ENCODE peak calls at places on chromosomes 3 and 15, in six cellular contexts. G, T, J, H, N and A are unnamed samples.

GRCh38 chr15:90901799-90902655 is 1.1 kb upstream of the MAN2A2 start:
- DNase-seq in J (peak), H (peak), G (peak), N (peak), T (peak), A (peak)

GRCh38 chr15:81752149-81752942 is 293.5 kb downstream of the MEX3B start:
- DNase-seq in G (peak), T (peak), H (peak), J (no peak), N (peak), A (peak)

GRCh38 chr3:140627756-140628155 is 50.1 kb upstream of the TRIM42 start:
- DNase-seq in H (no peak), T (no peak), G (no peak), N (no peak), J (no peak), A (no peak)

GRCh38 chr3:19216669-19217337 is 68.5 kb downstream of the KCNH8 start:
- DNase-seq in H (no peak), G (no peak), T (no peak), N (no peak), J (no peak), A (no peak)

GRCh38 chr3:56347219-56347871 is 120.9 kb downstream of the ERC2 start:
- DNase-seq in H (no peak), N (peak), G (no peak), J (no peak), T (peak), A (peak)

GRCh38 chr3:174859109-174859735 is at the start of gene NAALADL2:
- DNase-seq in G (no peak), T (no peak), H (no peak), N (no peak), J (no peak), A (no peak)

GRCh38 chr3:42749753-42750231 is 23.3 kb downstream of the CCDC13 start:
- DNase-seq in G (no peak), H (peak), N (peak), J (peak), T (peak), A (no peak)

GRCh38 chr15:70379134-70379533 is 281.4 kb upstream of the TLE3 start:
- DNase-seq in G (no peak), T (no peak), N (no peak), J (no peak), H (no peak), A (no peak)

GRCh38 chr3:124764746-124765145 is 34.5 kb downstream of the UMPS start:
- DNase-seq in J (no peak), T (peak), G (peak), H (peak), N (no peak), A (peak)